ENCODE peak calls at places on chromosomes 3 and 15, in five cellular contexts. W, D, C, H and F are unnamed samples.

GRCh38 chr15:62770752-62771151 is 271.8 kb upstream of the TPM1 start:
- DNase-seq in W (no peak), D (no peak), C (no peak), H (peak), F (peak)

GRCh38 chr15:48718646-48719045 is 73.1 kb upstream of the FBN1 start:
- DNase-seq in W (no peak), D (no peak), C (no peak), H (peak), F (peak)

GRCh38 chr3:7407107-7407506 is 546.2 kb downstream of the GRM7 start:
- DNase-seq in W (no peak), D (no peak), C (no peak), H (no peak), F (no peak)

GRCh38 chr3:127750226-127751031 is 71.9 kb downstream of the MGLL start:
- DNase-seq in W (no peak), D (peak), C (peak), H (peak), F (peak)

GRCh38 chr15:101001056-101001455 is 81.9 kb downstream of the LRRK1 start:
- DNase-seq in W (no peak), D (no peak), C (no peak), H (no peak), F (no peak)

GRCh38 chr3:174206607-174207192 is 652.4 kb upstream of the NAALADL2 start:
- DNase-seq in W (no peak), D (no peak), C (no peak), H (no peak), F (peak)

GRCh38 chr3:195248281-195248680 is 22.7 kb downstream of the XXYLT1 start:
- DNase-seq in W (no peak), D (no peak), C (no peak), H (no peak), F (no peak)

GRCh38 chr3:24505678-24506560 is 11.3 kb upstream of the THRB start:
- DNase-seq in W (no peak), D (no peak), C (no peak), H (no peak), F (no peak)

GRCh38 chr3:146396792-146397191 is 72.6 kb downstream of the PLSCR2 start:
- DNase-seq in W (no peak), D (no peak), C (no peak), H (no peak), F (no peak)

GRCh38 chr3:131973731-131974130 is 61.1 kb downstream of the CPNE4 start:
- DNase-seq in W (no peak), D (no peak), C (no peak), H (no peak), F (no peak)

GRCh38 chr3:170046269-170047132 is 8.7 kb downstream of the GPR160 start:
- DNase-seq in W (no peak), D (no peak), C (no peak), H (no peak), F (no peak)

GRCh38 chr15:27220199-27220598 is 249.2 kb downstream of the GABRG3 start:
- DNase-seq in W (no peak), D (no peak), C (no peak), H (no peak), F (no peak)

GRCh38 chr3:25457642-25458419 is 29.8 kb downstream of the RARB start:
- DNase-seq in W (no peak), D (no peak), C (no peak), H (no peak), F (no peak)

GRCh38 chr3:177680442-177680821 is 483.1 kb upstream of the TBL1XR1 start:
- DNase-seq in W (no peak), D (no peak), C (no peak), H (peak), F (peak)

GRCh38 chr3:11662392-11662990 is 18.8 kb upstream of the VGLL4 start:
- DNase-seq in W (no peak), D (no peak), C (no peak), H (peak), F (no peak)

GRCh38 chr3:192930585-192930984 is 12.9 kb upstream of the MB21D2 start:
- DNase-seq in W (no peak), D (no peak), C (no peak), H (no peak), F (no peak)

GRCh38 chr3:181933052-181933618 is 221.4 kb downstream of the SOX2 start:
- DNase-seq in W (no peak), D (peak), C (no peak), H (no peak), F (no peak)

GRCh38 chr3:21750831-21751391 is at the start of gene ZNF385D:
- DNase-seq in W (no peak), D (no peak), C (no peak), H (peak), F (peak)

GRCh38 chr15:44340410-44340809 is 51.9 kb downstream of the GOLM2 start:
- DNase-seq in W (no peak), D (no peak), C (no peak), H (peak), F (peak)

GRCh38 chr15:85443593-85444328 is 63.4 kb downstream of the AKAP13 start:
- DNase-seq in W (no peak), D (peak), C (no peak), H (peak), F (no peak)

GRCh38 chr3:55885721-55886120 is 398.6 kb upstream of the WNT5A start:
- DNase-seq in W (no peak), D (no peak), C (no peak), H (peak), F (peak)

GRCh38 chr15:29942144-29942543 is 119.9 kb upstream of the TJP1 start:
- DNase-seq in W (no peak), D (no peak), C (no peak), H (no peak), F (peak)

GRCh38 chr3:10522646-10523303 is 17.4 kb upstream of the ATP2B2 start:
- DNase-seq in W (peak), D (no peak), C (no peak), H (no peak), F (no peak)

GRCh38 chr3:176579741-176580185 is 617.5 kb downstream of the TBL1XR1 start:
- DNase-seq in W (no peak), D (no peak), C (no peak), H (no peak), F (peak)

GRCh38 chr15:28875461-28875965 is 10.3 kb upstream of the APBA2 start:
- DNase-seq in W (no peak), D (no peak), C (no peak), H (no peak), F (no peak)